ENCODE peak calls at places on chromosomes 1 and 21, in five cellular contexts. R is CD4-positive, CD25-positive, alpha-beta regulatory T cell; B is CMK; W is erythroblast; E is Right ventricle myocardium superior. Y is an unnamed sample.

GRCh38 chr1:205505791-205506190 is 1.3 kb downstream of the CDK18 start:
- DNase-seq in R (no peak), B (no peak), W (no peak), E (peak; percentile 87), Y (peak; percentile 92)

GRCh38 chr21:44876849-44877575 is 3.5 kb upstream of the PTTG1IP start:
- DNase-seq in R (no peak), B (no peak), W (no peak), E (peak; percentile 18), Y (peak; percentile 55)

GRCh38 chr1:180888870-180889269 is 23.8 kb upstream of the KIAA1614 start:
- DNase-seq in R (no peak), B (no peak), W (no peak), E (no peak), Y (no peak)

GRCh38 chr1:201176931-201177330 is 13.7 kb upstream of the IGFN1 start:
- DNase-seq in R (no peak), B (no peak), W (no peak), E (no peak), Y (no peak)

GRCh38 chr1:163924041-163924440 is 602.3 kb downstream of the NUF2 start:
- DNase-seq in R (no peak), B (no peak), W (no peak), E (no peak), Y (no peak)

GRCh38 chr1:95007687-95008086 is 65.1 kb downstream of the ALG14 start:
- DNase-seq in R (no peak), B (no peak), W (no peak), E (no peak), Y (no peak)

GRCh38 chr1:183103577-183103976 is 80.4 kb downstream of the LAMC1 start:
- DNase-seq in R (no peak), B (no peak), W (no peak), E (no peak), Y (no peak)

GRCh38 chr1:94462606-94463005 is 44.4 kb downstream of the ABCD3 start:
- DNase-seq in R (no peak), B (no peak), W (no peak), E (no peak), Y (no peak)

GRCh38 chr1:110898734-110899457 is 25.9 kb downstream of the CD53 start:
- DNase-seq in R (no peak), B (no peak), W (no peak), E (no peak), Y (no peak)

GRCh38 chr21:34336756-34337391 is 26.9 kb upstream of the KCNE2 start:
- DNase-seq in R (no peak), B (no peak), W (no peak), E (no peak), Y (no peak)

GRCh38 chr1:204228896-204229295 is 15.1 kb upstream of the GOLT1A start:
- DNase-seq in R (no peak), B (no peak), W (no peak), E (no peak), Y (no peak)

GRCh38 chr1:196361112-196361714 is 247.0 kb downstream of the KCNT2 start:
- DNase-seq in R (no peak), B (no peak), W (peak; percentile 33), E (no peak), Y (no peak)

GRCh38 chr1:173052681-173053196 is 2.0 kb upstream of the TNFSF18 start:
- DNase-seq in R (no peak), B (no peak), W (no peak), E (no peak), Y (no peak)

GRCh38 chr1:34163792-34164509 is 1.1 kb downstream of the CSMD2 start:
- DNase-seq in R (no peak), B (no peak), W (no peak), E (no peak), Y (peak; percentile 76)

GRCh38 chr21:31526040-31526439 is 133.5 kb upstream of the SOD1 start:
- DNase-seq in R (no peak), B (no peak), W (no peak), E (no peak), Y (no peak)

GRCh38 chr1:211830055-211830329 is 571 bp downstream of the LPGAT1 start:
- DNase-seq in R (no peak), B (no peak), W (no peak), E (no peak), Y (no peak)

GRCh38 chr21:39422468-39423241 is 22.9 kb downstream of the LCA5L start:
- DNase-seq in R (no peak), B (no peak), W (peak; percentile 14), E (no peak), Y (no peak)

GRCh38 chr1:45005761-45006160 is 5.4 kb downstream of the HECTD3 start:
- DNase-seq in R (no peak), B (no peak), W (no peak), E (no peak), Y (no peak)

GRCh38 chr1:36034692-36035091 is 49.2 kb upstream of the TEKT2 start:
- DNase-seq in R (no peak), B (peak; percentile 29), W (peak; percentile 29), E (no peak), Y (no peak)

GRCh38 chr1:237976345-237976744 is 85.6 kb upstream of the ZP4 start:
- DNase-seq in R (no peak), B (no peak), W (no peak), E (no peak), Y (no peak)

GRCh38 chr1:20487236-20487590 is 1.2 kb upstream of the CAMK2N1 start:
- DNase-seq in R (no peak), B (no peak), W (no peak), E (no peak), Y (no peak)

GRCh38 chr1:40351124-40351523 is 22.4 kb upstream of the SMAP2 start:
- DNase-seq in R (no peak), B (no peak), W (no peak), E (no peak), Y (no peak)

GRCh38 chr21:44518684-44519083 is 21.3 kb downstream of the KRTAP10-1 start:
- DNase-seq in R (no peak), B (no peak), W (no peak), E (peak; percentile 22), Y (peak; percentile 25)

GRCh38 chr1:168301664-168302320 is 21.1 kb downstream of the TBX19 start:
- DNase-seq in R (no peak), B (no peak), W (no peak), E (no peak), Y (no peak)

GRCh38 chr21:25809013-25809412 is 74.2 kb downstream of the GABPA start:
- DNase-seq in R (no peak), B (no peak), W (no peak), E (no peak), Y (no peak)

GRCh38 chr21:45152265-45152746 is 77.9 kb downstream of the ADARB1 start:
- DNase-seq in R (peak; percentile 14), B (peak; percentile 88), W (peak; percentile 87), E (peak; percentile 59), Y (peak; percentile 83)

GRCh38 chr1:181508486-181509165 is 25.3 kb downstream of the CACNA1E start:
- DNase-seq in R (no peak), B (no peak), W (no peak), E (no peak), Y (no peak)

GRCh38 chr1:64172458-64172983 is 30.9 kb upstream of the UBE2U start:
- DNase-seq in R (no peak), B (no peak), W (no peak), E (no peak), Y (no peak)

GRCh38 chr1:42142894-42143675 is 10.1 kb upstream of the GUCA2B start:
- DNase-seq in R (no peak), B (no peak), W (no peak), E (no peak), Y (no peak)

GRCh38 chr1:112317140-112317539 is 78.9 kb upstream of the CTTNBP2NL start:
- DNase-seq in R (no peak), B (no peak), W (no peak), E (no peak), Y (no peak)

GRCh38 chr1:17617787-17618557 is 78.5 kb downstream of the ARHGEF10L start:
- DNase-seq in R (no peak), B (no peak), W (no peak), E (peak; percentile 82), Y (peak; percentile 91)

GRCh38 chr1:110636149-110636935 is 30.2 kb upstream of the KCNA2 start:
- DNase-seq in R (no peak), B (no peak), W (no peak), E (no peak), Y (no peak)

GRCh38 chr1:46492269-46492853 is 2.7 kb downstream of the DMBX1 start:
- DNase-seq in R (no peak), B (no peak), W (no peak), E (no peak), Y (no peak)

GRCh38 chr1:186531561-186532165 is 70.7 kb upstream of the PDC start:
- DNase-seq in R (no peak), B (peak; percentile 53), W (no peak), E (no peak), Y (no peak)

GRCh38 chr1:230068952-230069684 is 2.1 kb downstream of the GALNT2 start:
- DNase-seq in R (no peak), B (no peak), W (peak; percentile 38), E (no peak), Y (no peak)